ENCODE peak calls at places on chromosome 3, in four cellular contexts. One of them, this sample, is unnamed.

GRCh38 chr3:25033407-25034029 is 394.5 kb upstream of the RARB start:
- DNase-seq in choroid plexus epithelial cell: peak; percentile 59
- DNase-seq in stimulated activated CD8-positive, alpha-beta memory T cell treated with anti-CD3 and anti-CD28 coated beads, Interleukin-4, amount 100 ng/mL, for 24 hours: no peak
- DNase-seq in activated T-helper 1 cell treated with Interleukin-2 at 50 U/mL for 16 hours: no peak
- DNase-seq in this sample: peak; percentile 91

GRCh38 chr3:64852738-64853137 is 164.9 kb upstream of the ADAMTS9 start:
- DNase-seq in choroid plexus epithelial cell: no peak
- DNase-seq in stimulated activated CD8-positive, alpha-beta memory T cell treated with anti-CD3 and anti-CD28 coated beads, Interleukin-4, amount 100 ng/mL, for 24 hours: no peak
- DNase-seq in activated T-helper 1 cell treated with Interleukin-2 at 50 U/mL for 16 hours: no peak
- DNase-seq in this sample: no peak

GRCh38 chr3:40465456-40465855 is 8.3 kb downstream of the RPL14 start:
- DNase-seq in choroid plexus epithelial cell: no peak
- DNase-seq in stimulated activated CD8-positive, alpha-beta memory T cell treated with anti-CD3 and anti-CD28 coated beads, Interleukin-4, amount 100 ng/mL, for 24 hours: no peak
- DNase-seq in activated T-helper 1 cell treated with Interleukin-2 at 50 U/mL for 16 hours: no peak
- DNase-seq in this sample: no peak

GRCh38 chr3:42476225-42477160 is 25.9 kb upstream of the VIPR1 start:
- DNase-seq in choroid plexus epithelial cell: no peak
- DNase-seq in stimulated activated CD8-positive, alpha-beta memory T cell treated with anti-CD3 and anti-CD28 coated beads, Interleukin-4, amount 100 ng/mL, for 24 hours: no peak
- DNase-seq in activated T-helper 1 cell treated with Interleukin-2 at 50 U/mL for 16 hours: no peak
- DNase-seq in this sample: no peak

GRCh38 chr3:58899953-58900298 is 149.9 kb downstream of the CFAP20DC start:
- DNase-seq in choroid plexus epithelial cell: no peak
- DNase-seq in stimulated activated CD8-positive, alpha-beta memory T cell treated with anti-CD3 and anti-CD28 coated beads, Interleukin-4, amount 100 ng/mL, for 24 hours: no peak
- DNase-seq in activated T-helper 1 cell treated with Interleukin-2 at 50 U/mL for 16 hours: no peak
- DNase-seq in this sample: no peak

GRCh38 chr3:47884603-47885002 is 81.7 kb downstream of the DHX30 start:
- DNase-seq in choroid plexus epithelial cell: no peak
- DNase-seq in stimulated activated CD8-positive, alpha-beta memory T cell treated with anti-CD3 and anti-CD28 coated beads, Interleukin-4, amount 100 ng/mL, for 24 hours: no peak
- DNase-seq in activated T-helper 1 cell treated with Interleukin-2 at 50 U/mL for 16 hours: no peak
- DNase-seq in this sample: no peak

GRCh38 chr3:129518048-129518570 is 10.3 kb upstream of the RHO start:
- DNase-seq in choroid plexus epithelial cell: no peak
- DNase-seq in stimulated activated CD8-positive, alpha-beta memory T cell treated with anti-CD3 and anti-CD28 coated beads, Interleukin-4, amount 100 ng/mL, for 24 hours: no peak
- DNase-seq in activated T-helper 1 cell treated with Interleukin-2 at 50 U/mL for 16 hours: no peak
- DNase-seq in this sample: no peak

GRCh38 chr3:194023501-194024280 is 112.3 kb upstream of the HES1 start:
- DNase-seq in choroid plexus epithelial cell: no peak
- DNase-seq in stimulated activated CD8-positive, alpha-beta memory T cell treated with anti-CD3 and anti-CD28 coated beads, Interleukin-4, amount 100 ng/mL, for 24 hours: no peak
- DNase-seq in activated T-helper 1 cell treated with Interleukin-2 at 50 U/mL for 16 hours: no peak
- DNase-seq in this sample: peak; percentile 53

GRCh38 chr3:160996811-160997210 is 108.3 kb downstream of the B3GALNT1 start:
- DNase-seq in choroid plexus epithelial cell: no peak
- DNase-seq in stimulated activated CD8-positive, alpha-beta memory T cell treated with anti-CD3 and anti-CD28 coated beads, Interleukin-4, amount 100 ng/mL, for 24 hours: no peak
- DNase-seq in activated T-helper 1 cell treated with Interleukin-2 at 50 U/mL for 16 hours: no peak
- DNase-seq in this sample: no peak

GRCh38 chr3:189276481-189277190 is 104.9 kb downstream of the TPRG1 start:
- DNase-seq in choroid plexus epithelial cell: peak; percentile 80
- DNase-seq in stimulated activated CD8-positive, alpha-beta memory T cell treated with anti-CD3 and anti-CD28 coated beads, Interleukin-4, amount 100 ng/mL, for 24 hours: no peak
- DNase-seq in activated T-helper 1 cell treated with Interleukin-2 at 50 U/mL for 16 hours: no peak
- DNase-seq in this sample: peak; percentile 75

GRCh38 chr3:94548581-94549316 is 485.9 kb downstream of the NSUN3 start:
- DNase-seq in choroid plexus epithelial cell: no peak
- DNase-seq in stimulated activated CD8-positive, alpha-beta memory T cell treated with anti-CD3 and anti-CD28 coated beads, Interleukin-4, amount 100 ng/mL, for 24 hours: no peak
- DNase-seq in activated T-helper 1 cell treated with Interleukin-2 at 50 U/mL for 16 hours: no peak
- DNase-seq in this sample: no peak

GRCh38 chr3:151838574-151839312 is 24.8 kb downstream of the AADAC start:
- DNase-seq in choroid plexus epithelial cell: peak; percentile 96
- DNase-seq in stimulated activated CD8-positive, alpha-beta memory T cell treated with anti-CD3 and anti-CD28 coated beads, Interleukin-4, amount 100 ng/mL, for 24 hours: peak; percentile 2
- DNase-seq in activated T-helper 1 cell treated with Interleukin-2 at 50 U/mL for 16 hours: no peak
- DNase-seq in this sample: peak; percentile 63

GRCh38 chr3:19485267-19485666 is 337.0 kb downstream of the KCNH8 start:
- DNase-seq in choroid plexus epithelial cell: no peak
- DNase-seq in stimulated activated CD8-positive, alpha-beta memory T cell treated with anti-CD3 and anti-CD28 coated beads, Interleukin-4, amount 100 ng/mL, for 24 hours: no peak
- DNase-seq in activated T-helper 1 cell treated with Interleukin-2 at 50 U/mL for 16 hours: no peak
- DNase-seq in this sample: no peak

GRCh38 chr3:121545564-121546455 is at the start of gene POLQ:
- DNase-seq in choroid plexus epithelial cell: peak; percentile 98
- DNase-seq in stimulated activated CD8-positive, alpha-beta memory T cell treated with anti-CD3 and anti-CD28 coated beads, Interleukin-4, amount 100 ng/mL, for 24 hours: peak; percentile 78
- DNase-seq in activated T-helper 1 cell treated with Interleukin-2 at 50 U/mL for 16 hours: peak; percentile 72
- DNase-seq in this sample: peak; percentile 97

GRCh38 chr3:74351213-74351612 is 263.2 kb downstream of the CNTN3 start:
- DNase-seq in choroid plexus epithelial cell: no peak
- DNase-seq in stimulated activated CD8-positive, alpha-beta memory T cell treated with anti-CD3 and anti-CD28 coated beads, Interleukin-4, amount 100 ng/mL, for 24 hours: no peak
- DNase-seq in activated T-helper 1 cell treated with Interleukin-2 at 50 U/mL for 16 hours: no peak
- DNase-seq in this sample: no peak

GRCh38 chr3:24242012-24242698 is 252.5 kb downstream of the THRB start:
- DNase-seq in choroid plexus epithelial cell: peak; percentile 67
- DNase-seq in stimulated activated CD8-positive, alpha-beta memory T cell treated with anti-CD3 and anti-CD28 coated beads, Interleukin-4, amount 100 ng/mL, for 24 hours: no peak
- DNase-seq in activated T-helper 1 cell treated with Interleukin-2 at 50 U/mL for 16 hours: no peak
- DNase-seq in this sample: peak; percentile 73

GRCh38 chr3:38141173-38141951 is 2.9 kb downstream of the MYD88 start:
- DNase-seq in choroid plexus epithelial cell: no peak
- DNase-seq in stimulated activated CD8-positive, alpha-beta memory T cell treated with anti-CD3 and anti-CD28 coated beads, Interleukin-4, amount 100 ng/mL, for 24 hours: no peak
- DNase-seq in activated T-helper 1 cell treated with Interleukin-2 at 50 U/mL for 16 hours: no peak
- DNase-seq in this sample: no peak

GRCh38 chr3:169629895-169630294 is 33.6 kb downstream of the MECOM start:
- DNase-seq in choroid plexus epithelial cell: no peak
- DNase-seq in stimulated activated CD8-positive, alpha-beta memory T cell treated with anti-CD3 and anti-CD28 coated beads, Interleukin-4, amount 100 ng/mL, for 24 hours: no peak
- DNase-seq in activated T-helper 1 cell treated with Interleukin-2 at 50 U/mL for 16 hours: no peak
- DNase-seq in this sample: no peak

GRCh38 chr3:13111173-13111873 is 38.1 kb upstream of the IQSEC1 start:
- DNase-seq in choroid plexus epithelial cell: no peak
- DNase-seq in stimulated activated CD8-positive, alpha-beta memory T cell treated with anti-CD3 and anti-CD28 coated beads, Interleukin-4, amount 100 ng/mL, for 24 hours: no peak
- DNase-seq in activated T-helper 1 cell treated with Interleukin-2 at 50 U/mL for 16 hours: no peak
- DNase-seq in this sample: no peak

GRCh38 chr3:48142316-48142870 is 45.8 kb downstream of the CDC25A start:
- DNase-seq in choroid plexus epithelial cell: no peak
- DNase-seq in stimulated activated CD8-positive, alpha-beta memory T cell treated with anti-CD3 and anti-CD28 coated beads, Interleukin-4, amount 100 ng/mL, for 24 hours: no peak
- DNase-seq in activated T-helper 1 cell treated with Interleukin-2 at 50 U/mL for 16 hours: no peak
- DNase-seq in this sample: no peak

GRCh38 chr3:7388026-7388425 is 527.1 kb downstream of the GRM7 start:
- DNase-seq in choroid plexus epithelial cell: no peak
- DNase-seq in stimulated activated CD8-positive, alpha-beta memory T cell treated with anti-CD3 and anti-CD28 coated beads, Interleukin-4, amount 100 ng/mL, for 24 hours: no peak
- DNase-seq in activated T-helper 1 cell treated with Interleukin-2 at 50 U/mL for 16 hours: no peak
- DNase-seq in this sample: no peak

GRCh38 chr3:194184265-194184751 is 48.4 kb downstream of the HES1 start:
- DNase-seq in choroid plexus epithelial cell: no peak
- DNase-seq in stimulated activated CD8-positive, alpha-beta memory T cell treated with anti-CD3 and anti-CD28 coated beads, Interleukin-4, amount 100 ng/mL, for 24 hours: no peak
- DNase-seq in activated T-helper 1 cell treated with Interleukin-2 at 50 U/mL for 16 hours: no peak
- DNase-seq in this sample: no peak

GRCh38 chr3:54783611-54784010 is 144.2 kb downstream of the LRTM1 start:
- DNase-seq in choroid plexus epithelial cell: peak; percentile 3
- DNase-seq in stimulated activated CD8-positive, alpha-beta memory T cell treated with anti-CD3 and anti-CD28 coated beads, Interleukin-4, amount 100 ng/mL, for 24 hours: no peak
- DNase-seq in activated T-helper 1 cell treated with Interleukin-2 at 50 U/mL for 16 hours: no peak
- DNase-seq in this sample: no peak

GRCh38 chr3:174949523-174949922 is 90.4 kb downstream of the NAALADL2 start:
- DNase-seq in choroid plexus epithelial cell: peak; percentile 99
- DNase-seq in stimulated activated CD8-positive, alpha-beta memory T cell treated with anti-CD3 and anti-CD28 coated beads, Interleukin-4, amount 100 ng/mL, for 24 hours: no peak
- DNase-seq in activated T-helper 1 cell treated with Interleukin-2 at 50 U/mL for 16 hours: no peak
- DNase-seq in this sample: no peak

GRCh38 chr3:154122912-154123559 is 1.8 kb downstream of the ARHGEF26 start:
- DNase-seq in choroid plexus epithelial cell: peak; percentile 63
- DNase-seq in stimulated activated CD8-positive, alpha-beta memory T cell treated with anti-CD3 and anti-CD28 coated beads, Interleukin-4, amount 100 ng/mL, for 24 hours: no peak
- DNase-seq in activated T-helper 1 cell treated with Interleukin-2 at 50 U/mL for 16 hours: no peak
- DNase-seq in this sample: no peak

GRCh38 chr3:134859341-134859740 is 64.3 kb downstream of the EPHB1 start:
- DNase-seq in choroid plexus epithelial cell: no peak
- DNase-seq in stimulated activated CD8-positive, alpha-beta memory T cell treated with anti-CD3 and anti-CD28 coated beads, Interleukin-4, amount 100 ng/mL, for 24 hours: no peak
- DNase-seq in activated T-helper 1 cell treated with Interleukin-2 at 50 U/mL for 16 hours: no peak
- DNase-seq in this sample: no peak

GRCh38 chr3:100811779-100812507 is 102.6 kb downstream of the TFG start:
- DNase-seq in choroid plexus epithelial cell: no peak
- DNase-seq in stimulated activated CD8-positive, alpha-beta memory T cell treated with anti-CD3 and anti-CD28 coated beads, Interleukin-4, amount 100 ng/mL, for 24 hours: no peak
- DNase-seq in activated T-helper 1 cell treated with Interleukin-2 at 50 U/mL for 16 hours: no peak
- DNase-seq in this sample: no peak

GRCh38 chr3:143358155-143358792 is 238.7 kb downstream of the CHST2 start:
- DNase-seq in choroid plexus epithelial cell: no peak
- DNase-seq in stimulated activated CD8-positive, alpha-beta memory T cell treated with anti-CD3 and anti-CD28 coated beads, Interleukin-4, amount 100 ng/mL, for 24 hours: no peak
- DNase-seq in activated T-helper 1 cell treated with Interleukin-2 at 50 U/mL for 16 hours: no peak
- DNase-seq in this sample: no peak

GRCh38 chr3:178583963-178584575 is 47.8 kb downstream of the KCNMB2 start:
- DNase-seq in choroid plexus epithelial cell: no peak
- DNase-seq in stimulated activated CD8-positive, alpha-beta memory T cell treated with anti-CD3 and anti-CD28 coated beads, Interleukin-4, amount 100 ng/mL, for 24 hours: no peak
- DNase-seq in activated T-helper 1 cell treated with Interleukin-2 at 50 U/mL for 16 hours: no peak
- DNase-seq in this sample: no peak

GRCh38 chr3:126432901-126433480 is 38.3 kb downstream of the CFAP100 start:
- DNase-seq in choroid plexus epithelial cell: no peak
- DNase-seq in stimulated activated CD8-positive, alpha-beta memory T cell treated with anti-CD3 and anti-CD28 coated beads, Interleukin-4, amount 100 ng/mL, for 24 hours: no peak
- DNase-seq in activated T-helper 1 cell treated with Interleukin-2 at 50 U/mL for 16 hours: no peak
- DNase-seq in this sample: no peak

GRCh38 chr3:126346466-126346865 is 10.7 kb downstream of the KLF15 start:
- DNase-seq in choroid plexus epithelial cell: no peak
- DNase-seq in stimulated activated CD8-positive, alpha-beta memory T cell treated with anti-CD3 and anti-CD28 coated beads, Interleukin-4, amount 100 ng/mL, for 24 hours: no peak
- DNase-seq in activated T-helper 1 cell treated with Interleukin-2 at 50 U/mL for 16 hours: no peak
- DNase-seq in this sample: no peak

GRCh38 chr3:178342111-178342510 is 194.1 kb upstream of the KCNMB2 start:
- DNase-seq in choroid plexus epithelial cell: peak; percentile 49
- DNase-seq in stimulated activated CD8-positive, alpha-beta memory T cell treated with anti-CD3 and anti-CD28 coated beads, Interleukin-4, amount 100 ng/mL, for 24 hours: no peak
- DNase-seq in activated T-helper 1 cell treated with Interleukin-2 at 50 U/mL for 16 hours: no peak
- DNase-seq in this sample: no peak

This sample was measured in COLO829.